ENCODE peak calls at places on chromosome 9, in five cellular contexts. N is heart left ventricle, M is ovary, K is neural progenitor cell, O is stomach. A is an unnamed sample.
A peak's percentile ranks its signal among the peaks of the same experiment; 100 is the strongest.

GRCh38 chr9:100515578-100516494 is 42.9 kb downstream of the TMEFF1 start:
- DNase-seq in M (no peak), N (no peak), K (peak; percentile 16), O (no peak), A (no peak)

GRCh38 chr9:134068742-134069535 is 1.1 kb upstream of the BRD3 start:
- DNase-seq in O (peak; percentile 26), M (peak; percentile 36), K (no peak), N (no peak), A (peak; percentile 65)

GRCh38 chr9:27125936-27126335 is 16.9 kb downstream of the TEK start:
- DNase-seq in N (no peak), M (no peak), K (no peak), O (no peak), A (no peak)

GRCh38 chr9:100472725-100473261 is at the start of gene TMEFF1:
- DNase-seq in N (peak; percentile 36), O (peak; percentile 30), K (peak; percentile 94), M (peak; percentile 62), A (no peak)

GRCh38 chr9:116279230-116279629 is 125.6 kb downstream of the PAPPA start:
- DNase-seq in M (no peak), O (no peak), K (peak; percentile 95), N (no peak), A (no peak)

GRCh38 chr9:99851028-99851822 is 29.5 kb downstream of the NR4A3 start:
- DNase-seq in M (no peak), O (no peak), K (no peak), N (no peak), A (no peak)

GRCh38 chr9:96884443-96884842 is 30.1 kb upstream of the ZNF782 start:
- DNase-seq in K (no peak), O (peak; percentile 47), N (no peak), M (no peak), A (no peak)

GRCh38 chr9:134943836-134944235 is 26.1 kb upstream of the FCN1 start:
- DNase-seq in M (no peak), O (no peak), K (no peak), N (no peak), A (no peak)

GRCh38 chr9:70525553-70525952 is 111.1 kb upstream of the KLF9 start:
- DNase-seq in O (no peak), N (no peak), M (no peak), K (no peak), A (no peak)

GRCh38 chr9:36191290-36191645 is 547 bp downstream of the CLTA start:
- DNase-seq in O (peak; percentile 35), N (no peak), K (peak; percentile 43), M (no peak), A (no peak)

GRCh38 chr9:14238044-14238443 is 75.9 kb downstream of the NFIB start:
- DNase-seq in O (no peak), N (no peak), M (no peak), K (no peak), A (no peak)

GRCh38 chr9:85536076-85536475 is 205.7 kb downstream of the AGTPBP1 start:
- DNase-seq in M (no peak), N (no peak), O (no peak), K (no peak), A (peak; percentile 84)

GRCh38 chr9:123776856-123777560 is 152.9 kb downstream of the DENND1A start:
- DNase-seq in M (no peak), N (no peak), O (no peak), K (no peak), A (no peak)

GRCh38 chr9:20593551-20593950 is 28.7 kb downstream of the MLLT3 start:
- DNase-seq in M (no peak), K (no peak), N (no peak), O (no peak), A (no peak)
- H3K27ac ChIP-seq in M (no peak overlapping the region), K (no peak overlapping the region), N (no peak overlapping the region), O (no peak overlapping the region), A (no peak overlapping the region)

DNA sequence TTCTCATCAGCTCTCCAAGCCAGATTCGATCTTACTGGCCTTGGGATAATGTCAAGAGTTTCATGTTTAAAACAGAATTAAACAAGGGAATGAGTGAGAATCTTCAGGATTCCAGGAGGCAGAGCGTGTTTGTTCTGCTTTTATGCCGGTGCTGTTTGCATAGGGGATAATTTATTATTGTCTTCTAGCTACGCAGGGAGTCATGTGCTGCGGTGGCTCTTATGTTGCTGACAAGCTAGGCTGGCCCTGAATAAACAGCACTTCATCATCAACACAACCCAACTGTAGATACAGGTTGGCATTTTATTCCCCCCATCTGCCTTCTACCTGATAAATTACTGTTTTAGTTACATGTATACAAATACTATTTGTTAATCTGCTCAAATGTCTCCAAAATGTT is 47.1 kb upstream of the PCA3 start:
- DNase-seq in M (no peak), K (no peak), N (no peak), O (no peak), A (no peak)
- H3K4me3 ChIP-seq in M (no peak overlapping the region), K (no peak overlapping the region), N (no peak overlapping the region), O (no peak overlapping the region), A (no peak overlapping the region)

GRCh38 chr9:12698293-12698692 is 5.1 kb downstream of the TYRP1 start:
- DNase-seq in M (no peak), N (no peak), K (no peak), O (no peak), A (no peak)

GRCh38 chr9:12697719-12698118 is 4.5 kb downstream of the TYRP1 start:
- DNase-seq in M (no peak), O (no peak), N (no peak), K (no peak), A (no peak)

GRCh38 chr9:12696931-12697622 is 3.9 kb downstream of the TYRP1 start:
- DNase-seq in K (no peak), O (no peak), N (no peak), M (no peak), A (no peak)

GRCh38 chr9:12698986-12699385 is 5.8 kb downstream of the TYRP1 start:
- DNase-seq in M (no peak), K (no peak), N (no peak), O (no peak), A (no peak)

DNA sequence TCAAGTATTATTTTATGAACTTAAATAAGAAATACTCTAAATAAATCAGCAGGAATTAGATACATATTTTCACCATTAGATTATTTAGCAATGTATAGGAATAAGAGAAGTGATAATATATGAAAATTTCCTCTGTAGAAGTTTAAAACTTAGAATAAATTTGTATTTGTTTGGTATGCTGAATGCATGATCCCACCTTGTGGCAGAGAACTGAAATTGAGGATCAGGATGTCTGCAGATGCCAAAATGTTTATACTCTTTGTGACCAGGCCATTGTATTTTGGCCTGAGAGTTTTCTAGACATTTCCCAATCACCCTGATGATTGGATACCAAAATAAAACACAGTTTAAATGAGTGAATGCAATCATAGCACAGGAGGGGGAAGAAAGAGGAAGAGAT is 6.3 kb downstream of the TYRP1 start:
- DNase-seq in N (no peak), O (no peak), M (no peak), K (no peak), A (no peak)
- TF ChIP-seq CTCF in N (no peak), O (no peak), M (no peak), K (peak; percentile 36), A (no peak)

GRCh38 chr9:128556276-128556675 is 3.9 kb downstream of the SPTAN1 start:
- DNase-seq in O (no peak), N (no peak), M (no peak), K (no peak), A (no peak)
- H3K27ac ChIP-seq in O (peak overlapping the region; percentile 99), N (no peak overlapping the region), M (no peak overlapping the region), K (no peak overlapping the region), A (no peak overlapping the region)

GRCh38 chr9:125514468-125514867 is 192.5 kb downstream of the MAPKAP1 start:
- DNase-seq in M (no peak), N (no peak), O (no peak), K (no peak), A (no peak)

GRCh38 chr9:125515281-125515680 is 191.7 kb downstream of the MAPKAP1 start:
- DNase-seq in K (no peak), O (no peak), M (no peak), N (no peak), A (no peak)

GRCh38 chr9:125511780-125512179 is 195.2 kb downstream of the MAPKAP1 start:
- DNase-seq in K (peak; percentile 30), O (no peak), N (no peak), M (no peak), A (no peak)

GRCh38 chr9:125516381-125516960 is 190.5 kb downstream of the MAPKAP1 start:
- DNase-seq in K (no peak), M (no peak), N (no peak), O (no peak), A (no peak)

DNA sequence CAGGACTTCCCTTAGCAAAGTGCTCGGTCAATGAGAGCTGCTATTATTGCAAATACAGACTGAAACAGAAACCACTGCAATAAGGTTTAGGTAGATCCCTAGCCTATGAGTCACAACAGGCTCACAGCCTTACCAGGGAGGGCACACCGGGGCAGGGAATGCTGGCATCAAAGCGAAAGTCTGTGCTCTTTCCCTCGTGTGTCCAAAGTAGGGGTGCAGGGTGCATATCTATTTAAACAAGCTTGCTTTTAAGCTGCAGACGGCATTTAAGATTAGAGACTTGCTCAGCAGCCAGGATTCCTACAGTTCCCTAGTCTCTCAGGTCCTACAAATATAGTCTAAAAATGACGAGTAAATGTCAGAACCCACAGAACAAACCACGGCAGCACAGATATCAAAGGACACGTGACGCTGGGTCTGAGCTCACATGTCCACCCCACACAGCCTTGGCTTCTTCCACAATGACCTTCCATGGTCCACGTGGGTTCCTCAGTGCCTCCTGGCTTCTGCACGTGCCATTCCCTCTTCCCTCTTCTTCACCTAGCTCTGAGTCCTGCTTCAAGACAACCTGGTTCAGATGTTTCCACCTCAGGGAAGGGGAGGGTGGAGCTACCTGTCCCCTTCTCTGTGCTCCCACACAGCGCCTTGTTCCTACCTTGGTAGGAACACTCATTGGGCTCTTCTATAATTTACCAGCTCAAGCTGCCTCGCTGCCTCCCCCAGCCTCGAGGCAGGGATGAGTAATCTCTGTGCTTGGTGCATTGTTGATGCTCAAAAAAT is 193.2 kb downstream of the MAPKAP1 start:
- DNase-seq in M (peak; percentile 43), K (peak; percentile 28), O (peak; percentile 68), N (peak; percentile 29), A (no peak)
- H3K4me3 ChIP-seq in M (no peak overlapping the region), K (no peak overlapping the region), O (peak overlapping the region; percentile 29), N (no peak overlapping the region), A (peak overlapping the region; percentile 27)

A was measured in coronary artery.